ENCODE peak calls at places on chromosomes 6 and 20, in six cellular contexts. One of them, this sample, is unnamed.
A peak's percentile ranks its signal among the peaks of the same experiment; 100 is the strongest.

GRCh38 chr20:46011631-46012482 is 3.1 kb downstream of the MMP9 start:
- DNase-seq in activated T-cell treated with anti-CD3 and anti-CD28 coated beads, Interleukin-2, amount 50 U/mL, for 72 hours: peak; percentile 70
- DNase-seq in H4: no peak
- DNase-seq in NCI-H226: peak; percentile 64
- DNase-seq in mesothelial cell of epicardium: no peak
- DNase-seq in anterior cingulate cortex: no peak
- DNase-seq in this sample: peak; percentile 67

GRCh38 chr20:40848530-40848929 is 159.5 kb upstream of the MAFB start:
- DNase-seq in H4: no peak
- DNase-seq in mesothelial cell of epicardium: no peak
- DNase-seq in NCI-H226: no peak
- DNase-seq in activated T-cell treated with anti-CD3 and anti-CD28 coated beads, Interleukin-2, amount 50 U/mL, for 72 hours: no peak
- DNase-seq in anterior cingulate cortex: no peak
- DNase-seq in this sample: no peak

GRCh38 chr6:32153252-32153834 is 598 bp upstream of the PPT2 start:
- DNase-seq in H4: peak; percentile 32
- DNase-seq in NCI-H226: no peak
- DNase-seq in mesothelial cell of epicardium: peak; percentile 74
- DNase-seq in anterior cingulate cortex: peak; percentile 74
- DNase-seq in activated T-cell treated with anti-CD3 and anti-CD28 coated beads, Interleukin-2, amount 50 U/mL, for 72 hours: no peak
- DNase-seq in this sample: no peak

GRCh38 chr6:34484899-34485298 is 19.0 kb downstream of the PACSIN1 start:
- DNase-seq in NCI-H226: no peak
- DNase-seq in H4: no peak
- DNase-seq in mesothelial cell of epicardium: no peak
- DNase-seq in activated T-cell treated with anti-CD3 and anti-CD28 coated beads, Interleukin-2, amount 50 U/mL, for 72 hours: peak; percentile 79
- DNase-seq in anterior cingulate cortex: no peak
- DNase-seq in this sample: no peak

GRCh38 chr6:251920-252319 is 40.4 kb upstream of the DUSP22 start:
- DNase-seq in NCI-H226: no peak
- DNase-seq in mesothelial cell of epicardium: no peak
- DNase-seq in H4: no peak
- DNase-seq in activated T-cell treated with anti-CD3 and anti-CD28 coated beads, Interleukin-2, amount 50 U/mL, for 72 hours: peak; percentile 23
- DNase-seq in anterior cingulate cortex: no peak
- DNase-seq in this sample: no peak

GRCh38 chr6:39402239-39402751 is 79.8 kb upstream of the KCNK16 start:
- DNase-seq in H4: no peak
- DNase-seq in NCI-H226: no peak
- DNase-seq in activated T-cell treated with anti-CD3 and anti-CD28 coated beads, Interleukin-2, amount 50 U/mL, for 72 hours: no peak
- DNase-seq in anterior cingulate cortex: peak; percentile 33
- DNase-seq in mesothelial cell of epicardium: no peak
- DNase-seq in this sample: no peak

GRCh38 chr6:139325003-139325600 is 33.3 kb upstream of the TXLNB start:
- DNase-seq in activated T-cell treated with anti-CD3 and anti-CD28 coated beads, Interleukin-2, amount 50 U/mL, for 72 hours: no peak
- DNase-seq in mesothelial cell of epicardium: no peak
- DNase-seq in NCI-H226: no peak
- DNase-seq in anterior cingulate cortex: no peak
- DNase-seq in H4: no peak
- DNase-seq in this sample: no peak

GRCh38 chr20:46365483-46366215 is 40.8 kb downstream of the ELMO2 start:
- DNase-seq in H4: no peak
- DNase-seq in anterior cingulate cortex: no peak
- DNase-seq in mesothelial cell of epicardium: no peak
- DNase-seq in activated T-cell treated with anti-CD3 and anti-CD28 coated beads, Interleukin-2, amount 50 U/mL, for 72 hours: no peak
- DNase-seq in NCI-H226: no peak
- DNase-seq in this sample: no peak

GRCh38 chr6:36625161-36625919 is 31.2 kb downstream of the SRSF3 start:
- DNase-seq in activated T-cell treated with anti-CD3 and anti-CD28 coated beads, Interleukin-2, amount 50 U/mL, for 72 hours: no peak
- DNase-seq in mesothelial cell of epicardium: no peak
- DNase-seq in H4: peak; percentile 56
- DNase-seq in anterior cingulate cortex: no peak
- DNase-seq in NCI-H226: no peak
- DNase-seq in this sample: no peak

GRCh38 chr20:7106910-7107309 is 339.4 kb downstream of the BMP2 start:
- DNase-seq in anterior cingulate cortex: no peak
- DNase-seq in mesothelial cell of epicardium: no peak
- DNase-seq in H4: no peak
- DNase-seq in activated T-cell treated with anti-CD3 and anti-CD28 coated beads, Interleukin-2, amount 50 U/mL, for 72 hours: no peak
- DNase-seq in NCI-H226: no peak
- DNase-seq in this sample: no peak

GRCh38 chr20:15475483-15475882 is 1097.8 kb downstream of the KIF16B start:
- DNase-seq in activated T-cell treated with anti-CD3 and anti-CD28 coated beads, Interleukin-2, amount 50 U/mL, for 72 hours: no peak
- DNase-seq in mesothelial cell of epicardium: no peak
- DNase-seq in H4: peak; percentile 48
- DNase-seq in anterior cingulate cortex: peak; percentile 24
- DNase-seq in NCI-H226: no peak
- DNase-seq in this sample: no peak

GRCh38 chr6:149763866-149764265 is 14.3 kb downstream of the PCMT1 start:
- DNase-seq in NCI-H226: no peak
- DNase-seq in anterior cingulate cortex: no peak
- DNase-seq in activated T-cell treated with anti-CD3 and anti-CD28 coated beads, Interleukin-2, amount 50 U/mL, for 72 hours: no peak
- DNase-seq in mesothelial cell of epicardium: no peak
- DNase-seq in H4: no peak
- DNase-seq in this sample: no peak

GRCh38 chr6:130783416-130784107 is 43.6 kb upstream of the SMLR1 start:
- DNase-seq in NCI-H226: no peak
- DNase-seq in anterior cingulate cortex: no peak
- DNase-seq in activated T-cell treated with anti-CD3 and anti-CD28 coated beads, Interleukin-2, amount 50 U/mL, for 72 hours: no peak
- DNase-seq in mesothelial cell of epicardium: no peak
- DNase-seq in H4: no peak
- DNase-seq in this sample: no peak

GRCh38 chr6:62013719-62014118 is 272.3 kb downstream of the KHDRBS2 start:
- DNase-seq in activated T-cell treated with anti-CD3 and anti-CD28 coated beads, Interleukin-2, amount 50 U/mL, for 72 hours: no peak
- DNase-seq in mesothelial cell of epicardium: no peak
- DNase-seq in H4: no peak
- DNase-seq in anterior cingulate cortex: no peak
- DNase-seq in NCI-H226: no peak
- DNase-seq in this sample: no peak

GRCh38 chr6:32837651-32838113 is 857 bp downstream of the TAP2 start:
- DNase-seq in H4: no peak
- DNase-seq in anterior cingulate cortex: no peak
- DNase-seq in mesothelial cell of epicardium: no peak
- DNase-seq in NCI-H226: no peak
- DNase-seq in activated T-cell treated with anti-CD3 and anti-CD28 coated beads, Interleukin-2, amount 50 U/mL, for 72 hours: no peak
- DNase-seq in this sample: no peak

GRCh38 chr20:1364106-1364505 is 28.7 kb downstream of the FKBP1A start:
- DNase-seq in mesothelial cell of epicardium: no peak
- DNase-seq in anterior cingulate cortex: no peak
- DNase-seq in H4: no peak
- DNase-seq in NCI-H226: no peak
- DNase-seq in activated T-cell treated with anti-CD3 and anti-CD28 coated beads, Interleukin-2, amount 50 U/mL, for 72 hours: no peak
- DNase-seq in this sample: no peak

GRCh38 chr20:25676164-25676809 is 20.4 kb downstream of the ZNF337 start:
- DNase-seq in mesothelial cell of epicardium: no peak
- DNase-seq in activated T-cell treated with anti-CD3 and anti-CD28 coated beads, Interleukin-2, amount 50 U/mL, for 72 hours: no peak
- DNase-seq in anterior cingulate cortex: no peak
- DNase-seq in NCI-H226: no peak
- DNase-seq in H4: no peak
- DNase-seq in this sample: no peak

GRCh38 chr20:56722042-56722441 is 92.9 kb downstream of the TFAP2C start:
- DNase-seq in anterior cingulate cortex: no peak
- DNase-seq in mesothelial cell of epicardium: no peak
- DNase-seq in activated T-cell treated with anti-CD3 and anti-CD28 coated beads, Interleukin-2, amount 50 U/mL, for 72 hours: no peak
- DNase-seq in NCI-H226: no peak
- DNase-seq in H4: no peak
- DNase-seq in this sample: no peak

GRCh38 chr6:51805517-51805916 is 281.9 kb downstream of the PKHD1 start:
- DNase-seq in mesothelial cell of epicardium: no peak
- DNase-seq in activated T-cell treated with anti-CD3 and anti-CD28 coated beads, Interleukin-2, amount 50 U/mL, for 72 hours: no peak
- DNase-seq in H4: no peak
- DNase-seq in anterior cingulate cortex: no peak
- DNase-seq in NCI-H226: no peak
- DNase-seq in this sample: no peak

GRCh38 chr6:105814745-105815536 is 271.2 kb upstream of the PRDM1 start:
- DNase-seq in activated T-cell treated with anti-CD3 and anti-CD28 coated beads, Interleukin-2, amount 50 U/mL, for 72 hours: no peak
- DNase-seq in H4: peak; percentile 18
- DNase-seq in anterior cingulate cortex: no peak
- DNase-seq in NCI-H226: no peak
- DNase-seq in mesothelial cell of epicardium: no peak
- DNase-seq in this sample: no peak

GRCh38 chr20:1184260-1184637 is 532 bp downstream of the TMEM74B start:
- DNase-seq in activated T-cell treated with anti-CD3 and anti-CD28 coated beads, Interleukin-2, amount 50 U/mL, for 72 hours: no peak
- DNase-seq in anterior cingulate cortex: no peak
- DNase-seq in H4: no peak
- DNase-seq in NCI-H226: no peak
- DNase-seq in mesothelial cell of epicardium: no peak
- DNase-seq in this sample: no peak

GRCh38 chr6:84417261-84417660 is 189.8 kb upstream of the CEP162 start:
- DNase-seq in anterior cingulate cortex: no peak
- DNase-seq in activated T-cell treated with anti-CD3 and anti-CD28 coated beads, Interleukin-2, amount 50 U/mL, for 72 hours: no peak
- DNase-seq in NCI-H226: no peak
- DNase-seq in mesothelial cell of epicardium: no peak
- DNase-seq in H4: no peak
- DNase-seq in this sample: peak; percentile 67

GRCh38 chr6:89117285-89118108 is at the start of gene SRSF12:
- DNase-seq in anterior cingulate cortex: no peak
- DNase-seq in mesothelial cell of epicardium: peak; percentile 67
- DNase-seq in NCI-H226: no peak
- DNase-seq in H4: no peak
- DNase-seq in activated T-cell treated with anti-CD3 and anti-CD28 coated beads, Interleukin-2, amount 50 U/mL, for 72 hours: peak; percentile 38
- DNase-seq in this sample: peak; percentile 50

GRCh38 chr6:134034478-134034877 is 17.9 kb downstream of the SLC2A12 start:
- DNase-seq in mesothelial cell of epicardium: no peak
- DNase-seq in anterior cingulate cortex: no peak
- DNase-seq in activated T-cell treated with anti-CD3 and anti-CD28 coated beads, Interleukin-2, amount 50 U/mL, for 72 hours: no peak
- DNase-seq in H4: no peak
- DNase-seq in NCI-H226: no peak
- DNase-seq in this sample: no peak